ENCODE peak calls at places on chromosomes 11 and 22, in nine cellular contexts. T is HCT116, V is small intestine, D is heart left ventricle, E is psoas muscle, W is hepatocyte, R is Peyer's patch, F is BE2C, B is K562. Q is an unnamed sample.
A peak's percentile ranks its signal among the peaks of the same experiment; 100 is the strongest.

GRCh38 chr22:39290724-39291161 is 28.7 kb downstream of the RPL3 start:
- DNase-seq in T (no peak), V (no peak), D (peak; percentile 89), E (peak; percentile 91), W (peak; percentile 75), R (no peak), F (no peak), B (no peak), Q (no peak)

GRCh38 chr11:100752371-100753073 is 65.4 kb downstream of the ARHGAP42 start:
- DNase-seq in T (no peak), V (no peak), D (no peak), E (no peak), W (no peak), R (no peak), F (peak; percentile 70), B (no peak), Q (no peak)

GRCh38 chr11:121575250-121575962 is 122.6 kb upstream of the SORL1-AS1 start:
- DNase-seq in T (no peak), V (no peak), D (peak; percentile 82), E (peak; percentile 75), W (no peak), R (peak; percentile 32), F (no peak), B (no peak), Q (no peak)

GRCh38 chr11:11075515-11076171 is 217.8 kb upstream of the ZBED5 start:
- DNase-seq in T (no peak), V (no peak), D (no peak), E (no peak), W (no peak), R (no peak), F (no peak), B (peak; percentile 12), Q (peak; percentile 14)

GRCh38 chr11:33634291-33634834 is 66.3 kb downstream of the C11orf91 start:
- DNase-seq in T (peak; percentile 73), V (no peak), D (no peak), E (no peak), W (no peak), R (no peak), F (no peak), B (no peak), Q (no peak)

GRCh38 chr22:31615481-31615840 is 46.6 kb downstream of the PISD start:
- DNase-seq in T (no peak), V (no peak), D (peak; percentile 58), E (no peak), W (no peak), R (no peak), F (no peak), B (no peak), Q (no peak)

GRCh38 chr22:43262990-43263644 is 76.2 kb upstream of the TTLL12 start:
- DNase-seq in T (no peak), V (peak; percentile 41), D (no peak), E (no peak), W (peak; percentile 31), R (peak; percentile 34), F (peak; percentile 49), B (peak; percentile 25), Q (no peak)

GRCh38 chr11:64571050-64571409 is 20.0 kb upstream of the SLC22A12 start:
- DNase-seq in T (no peak), V (no peak), D (no peak), E (no peak), W (no peak), R (no peak), F (no peak), B (no peak), Q (no peak)

GRCh38 chr11:60310407-60310998 is 16.6 kb upstream of the MS4A6E start:
- DNase-seq in T (no peak), V (no peak), D (no peak), E (no peak), W (no peak), R (peak; percentile 53), F (no peak), B (no peak), Q (no peak)

GRCh38 chr11:1916132-1916985 is 3.1 kb upstream of the TNNT3 start:
- DNase-seq in T (no peak), V (no peak), D (peak; percentile 47), E (peak; percentile 58), W (no peak), R (no peak), F (no peak), B (no peak), Q (no peak)

GRCh38 chr11:134140961-134141490 is 72.2 kb downstream of the JAM3 start:
- DNase-seq in T (no peak), V (no peak), D (no peak), E (no peak), W (no peak), R (no peak), F (no peak), B (no peak), Q (no peak)

GRCh38 chr11:134139303-134139872 is 70.5 kb downstream of the JAM3 start:
- DNase-seq in T (no peak), V (no peak), D (no peak), E (no peak), W (no peak), R (no peak), F (no peak), B (no peak), Q (no peak)

GRCh38 chr11:134142536-134142935 is 73.7 kb downstream of the JAM3 start:
- DNase-seq in T (no peak), V (no peak), D (no peak), E (no peak), W (no peak), R (no peak), F (no peak), B (no peak), Q (no peak)

GRCh38 chr11:134144744-134145143 is 75.9 kb downstream of the JAM3 start:
- DNase-seq in T (no peak), V (no peak), D (no peak), E (no peak), W (no peak), R (no peak), F (no peak), B (no peak), Q (no peak)

DNA sequence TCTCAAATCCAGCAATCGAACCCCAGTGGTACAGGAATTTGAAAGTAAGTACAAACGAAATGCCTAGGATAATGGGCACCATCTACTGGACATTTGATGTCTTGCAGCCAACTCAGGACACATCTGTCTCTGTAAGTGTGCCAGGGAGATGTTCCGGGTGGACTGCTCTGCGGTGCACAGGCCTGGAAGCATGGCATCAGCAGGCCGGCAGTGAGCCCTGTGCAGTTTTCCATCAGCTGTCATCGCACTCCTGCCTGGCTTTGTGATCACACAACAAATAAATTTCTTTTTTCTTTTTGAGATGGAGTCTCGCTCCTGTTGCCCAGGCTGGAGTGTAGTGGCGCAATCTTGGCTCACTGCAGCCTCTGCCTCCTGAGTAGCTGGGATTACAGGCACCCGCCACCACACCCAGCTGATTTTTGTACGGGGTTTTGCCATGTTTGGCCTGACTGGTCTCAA is 71.0 kb downstream of the JAM3 start:
- DNase-seq in T (peak; percentile 62), V (peak; percentile 67), D (no peak), E (no peak), W (peak; percentile 74), R (peak; percentile 40), F (peak; percentile 77), B (peak; percentile 46), Q (peak; percentile 77)
- H3K9me3 ChIP-seq in T (no peaks in the 10 kb centered on the region), V (no peaks in the 10 kb centered on the region), D (no peaks in the 10 kb centered on the region), E (no peaks in the 10 kb centered on the region), W (no peaks in the 10 kb centered on the region), R (no peaks in the 10 kb centered on the region), F (no peaks in the 10 kb centered on the region), B (no peaks in the 10 kb centered on the region), Q (no peaks in the 10 kb centered on the region)

GRCh38 chr11:110124605-110125004 is 31.4 kb downstream of the ZC3H12C start:
- DNase-seq in T (no peak), V (no peak), D (no peak), E (no peak), W (no peak), R (no peak), F (no peak), B (no peak), Q (no peak)

GRCh38 chr11:110125632-110126031 is 32.4 kb downstream of the ZC3H12C start:
- DNase-seq in T (no peak), V (peak; percentile 81), D (no peak), E (no peak), W (peak; percentile 47), R (no peak), F (no peak), B (peak; percentile 21), Q (no peak)

GRCh38 chr11:110123003-110123402 is 29.8 kb downstream of the ZC3H12C start:
- DNase-seq in T (no peak), V (no peak), D (no peak), E (no peak), W (no peak), R (no peak), F (no peak), B (no peak), Q (no peak)

GRCh38 chr11:110119317-110119716 is 26.1 kb downstream of the ZC3H12C start:
- DNase-seq in T (no peak), V (no peak), D (no peak), E (no peak), W (no peak), R (no peak), F (no peak), B (no peak), Q (no peak)

DNA sequence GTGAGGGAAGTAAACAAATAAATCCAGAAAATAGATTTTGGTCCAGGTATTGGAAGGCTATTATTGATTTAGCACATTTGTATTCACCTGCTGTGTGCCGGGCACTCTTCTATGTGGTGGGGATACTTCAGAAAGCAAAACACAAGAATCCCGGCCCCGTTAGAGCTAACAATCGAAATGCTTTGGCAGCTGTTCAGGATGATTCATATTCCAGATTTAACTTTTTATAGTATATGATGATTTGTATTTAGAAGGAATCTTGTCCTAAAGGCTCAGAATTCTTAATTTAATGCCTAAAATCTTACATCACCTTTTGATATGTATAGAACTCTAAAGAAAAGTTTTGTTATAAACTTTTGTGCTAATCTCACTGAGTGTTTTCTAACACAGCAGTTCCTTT is 28.0 kb downstream of the ZC3H12C start:
- DNase-seq in T (no peak), V (no peak), D (no peak), E (no peak), W (no peak), R (no peak), F (no peak), B (no peak), Q (peak; percentile 14)
- H3K27me3 ChIP-seq in T (no peaks in the 10 kb centered on the region), V (no peaks in the 10 kb centered on the region), D (no peaks in the 10 kb centered on the region), E (no peaks in the 10 kb centered on the region), W (no peaks in the 10 kb centered on the region), R (no peaks in the 10 kb centered on the region), F (no peaks in the 10 kb centered on the region), B (no peaks in the 10 kb centered on the region), Q (no peaks in the 10 kb centered on the region)

GRCh38 chr11:122851366-122852011 is 13.2 kb downstream of the CRTAM start:
- DNase-seq in T (no peak), V (peak; percentile 28), D (no peak), E (no peak), W (no peak), R (peak; percentile 48), F (no peak), B (no peak), Q (no peak)
- H3K4me3 ChIP-seq in T (no peak overlapping the region), V (no peak overlapping the region), D (no peak overlapping the region), E (no peak overlapping the region), W (no peak overlapping the region), R (no peak overlapping the region), F (no peak overlapping the region), B (no peak overlapping the region), Q (no peak overlapping the region)

DNA sequence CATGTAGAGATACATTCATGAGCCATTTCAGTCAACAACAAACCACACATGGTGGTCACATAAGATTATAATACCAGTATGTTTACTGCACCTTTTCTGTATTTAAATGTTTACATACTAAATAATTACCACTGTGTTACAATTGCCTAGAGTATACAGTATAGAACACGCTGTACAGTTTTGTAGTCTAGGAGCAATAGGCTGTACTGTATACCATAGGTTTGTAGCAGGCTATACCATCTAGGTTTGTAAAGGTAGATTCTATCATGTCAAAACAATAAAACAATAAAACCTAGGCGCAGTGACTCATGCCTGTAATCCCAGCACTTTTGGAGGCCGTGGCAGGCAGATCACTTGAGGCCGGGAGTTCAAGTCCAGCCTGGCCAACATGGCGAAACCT is 1.1 kb downstream of the TRIM48 start:
- DNase-seq in T (no peak), V (no peak), D (no peak), E (no peak), W (no peak), R (no peak), F (no peak), B (no peak), Q (no peak)
- H3K9me3 ChIP-seq in T (peaks cover 4% of the 10 kb centered on the region), V (no peaks in the 10 kb centered on the region), D (no peaks in the 10 kb centered on the region), E (no peaks in the 10 kb centered on the region), W (peaks cover under 1% of the 10 kb centered on the region), R (no peaks in the 10 kb centered on the region), F (no peaks in the 10 kb centered on the region), B (no peaks in the 10 kb centered on the region), Q (no peaks in the 10 kb centered on the region)